ENCODE peak calls at places on chromosomes 12 and 14, in five cellular contexts. M, E, X, F and C are unnamed samples. For H3K27me3, the result is how much of the 10 kb centered on the place peaks cover.

GRCh38 chr12:2813573-2814185 is 1.2 kb downstream of the ITFG2 start:
- DNase-seq in F (peak), E (peak), M (peak), X (no peak), C (no peak)

GRCh38 chr12:120234643-120235368 is 30.7 kb downstream of the PXN start:
- DNase-seq in F (peak), M (peak), E (peak), X (peak), C (peak)

GRCh38 chr14:94173471-94173884 is 644 bp upstream of the PPP4R4 start:
- DNase-seq in X (no peak), F (no peak), M (peak), E (no peak), C (no peak)

GRCh38 chr12:64496839-64497400 is 45.0 kb downstream of the TBK1 start:
- DNase-seq in M (no peak), F (no peak), X (no peak), E (no peak), C (no peak)

GRCh38 chr12:106417926-106418910 is 60.7 kb downstream of the POLR3B start:
- DNase-seq in E (peak), F (peak), X (no peak), M (no peak), C (no peak)

GRCh38 chr14:46063872-46064271 is 587.7 kb downstream of the RPL10L start:
- DNase-seq in F (no peak), X (no peak), M (no peak), E (no peak), C (no peak)

GRCh38 chr12:47741340-47741703 is 16.0 kb upstream of the ENDOU start:
- DNase-seq in X (no peak), M (peak), E (peak), F (no peak), C (peak)

GRCh38 chr14:89921896-89922548 is 32.5 kb downstream of the EFCAB11 start:
- DNase-seq in F (peak), E (peak), X (no peak), M (no peak), C (no peak)

GRCh38 chr12:17381211-17381610 is 708.8 kb downstream of the RERGL start:
- DNase-seq in F (no peak), M (no peak), X (no peak), E (no peak), C (no peak)

GRCh38 chr14:44745371-44745770 is 216.4 kb downstream of the KLHL28 start:
- DNase-seq in E (no peak), X (no peak), F (no peak), M (no peak), C (no peak)

GRCh38 chr14:53921027-53921426 is 35.6 kb downstream of the BMP4 start:
- DNase-seq in M (no peak), F (no peak), E (no peak), X (no peak), C (no peak)

GRCh38 chr12:87085286-87085685 is 829.1 kb upstream of the MGAT4C start:
- DNase-seq in M (no peak), E (no peak), X (no peak), F (no peak), C (no peak)

GRCh38 chr14:50388256-50388931 is 8.3 kb downstream of the CDKL1 start:
- DNase-seq in M (peak), F (no peak), X (no peak), E (no peak), C (peak)

GRCh38 chr12:90974286-90974685 is 19.3 kb upstream of the CCER1 start:
- DNase-seq in F (peak), X (no peak), E (peak), M (no peak), C (no peak)

GRCh38 chr12:8018666-8019581 is 13.6 kb upstream of the FOXJ2 start:
- DNase-seq in M (no peak), X (no peak), E (no peak), F (no peak), C (no peak)

GRCh38 chr12:11437966-11438365 is 42.6 kb upstream of the PRB2 start:
- DNase-seq in F (no peak), X (no peak), M (no peak), E (no peak), C (no peak)

GRCh38 chr14:93033983-93034670 is 81.6 kb downstream of the ITPK1 start:
- DNase-seq in E (no peak), M (no peak), X (no peak), F (no peak), C (no peak)

GRCh38 chr12:124538194-124539082 is 29.0 kb downstream of the NCOR2 start:
- DNase-seq in F (no peak), X (no peak), E (no peak), M (no peak), C (no peak)

GRCh38 chr12:45231515-45232145 is 15.7 kb downstream of the ANO6 start:
- DNase-seq in E (peak), M (no peak), F (peak), X (no peak), C (no peak)

GRCh38 chr14:69818760-69819191 is 21.7 kb upstream of the SLC10A1 start:
- DNase-seq in F (peak), X (peak), M (peak), E (peak), C (no peak)

GRCh38 chr12:132596016-132596415 is 14.4 kb downstream of the LRCOL1 start:
- DNase-seq in F (peak), M (no peak), E (no peak), X (no peak), C (no peak)

GRCh38 chr12:10634427-10634826 is 21.0 kb upstream of the MAGOHB start:
- DNase-seq in X (no peak), M (no peak), E (peak), F (peak), C (no peak)

GRCh38 chr12:17192721-17193120 is 586.8 kb upstream of the LMO3 start:
- DNase-seq in F (no peak), E (no peak), M (no peak), X (no peak), C (no peak)

GRCh38 chr14:100669011-100669412 is 57.7 kb upstream of the DLK1 start:
- DNase-seq in M (no peak), E (no peak), X (no peak), F (no peak), C (no peak)
- H3K27me3 ChIP-seq in M (under half), E (under half), X (under half), F (under half), C (under half)

GRCh38 chr14:59131926-59132763 is 56.3 kb upstream of the DAAM1 start:
- DNase-seq in E (no peak), F (no peak), M (no peak), X (no peak), C (no peak)

GRCh38 chr14:59133709-59134108 is 54.8 kb upstream of the DAAM1 start:
- DNase-seq in X (no peak), M (no peak), E (no peak), F (no peak), C (no peak)

GRCh38 chr14:59134307-59134706 is 54.2 kb upstream of the DAAM1 start:
- DNase-seq in X (no peak), M (no peak), E (no peak), F (no peak), C (no peak)

GRCh38 chr14:59130472-59130871 is 58.0 kb upstream of the DAAM1 start:
- DNase-seq in E (no peak), X (no peak), M (no peak), F (no peak), C (no peak)

DNA sequence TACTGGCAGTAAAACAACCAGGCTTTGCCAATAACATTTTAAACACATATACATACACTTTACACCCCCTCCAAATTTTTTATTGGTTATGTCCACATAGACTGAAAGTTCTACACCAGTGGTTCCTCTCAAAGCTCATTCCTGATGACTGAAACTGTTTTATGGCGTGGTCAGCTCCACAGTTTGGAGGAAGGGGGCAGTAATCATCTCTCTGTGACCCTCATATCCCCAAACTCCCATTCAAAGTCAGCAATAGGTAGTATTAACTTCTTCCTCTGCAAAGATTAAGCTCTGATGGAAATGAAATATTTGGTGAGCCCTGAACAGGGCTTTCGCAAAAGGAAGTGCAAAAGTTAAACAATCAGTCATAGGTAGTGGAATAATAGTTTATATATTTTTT is 55.3 kb upstream of the DAAM1 start:
- DNase-seq in E (no peak), F (no peak), M (no peak), X (no peak), C (no peak)
- TF ChIP-seq CTCF in E (peak), F (peak), M (no peak), X (peak), C (no peak)

GRCh38 chr12:52680363-52680762 is at the start of gene KRT1:
- DNase-seq in F (no peak), X (no peak), E (no peak), M (no peak), C (no peak)
- H3K27me3 ChIP-seq in F (under half), X (under half), E (under half), M (under half), C (under half)

GRCh38 chr12:6057693-6058092 is 66.8 kb downstream of the VWF start:
- DNase-seq in M (no peak), F (no peak), X (no peak), E (no peak), C (no peak)

GRCh38 chr12:6061661-6062060 is 62.8 kb downstream of the VWF start:
- DNase-seq in E (no peak), X (no peak), M (no peak), F (no peak), C (no peak)

GRCh38 chr12:6059860-6060565 is 64.5 kb downstream of the VWF start:
- DNase-seq in M (no peak), E (no peak), X (no peak), F (no peak), C (no peak)

GRCh38 chr12:6058481-6059161 is 65.8 kb downstream of the VWF start:
- DNase-seq in E (no peak), M (no peak), F (no peak), X (no peak), C (no peak)

DNA sequence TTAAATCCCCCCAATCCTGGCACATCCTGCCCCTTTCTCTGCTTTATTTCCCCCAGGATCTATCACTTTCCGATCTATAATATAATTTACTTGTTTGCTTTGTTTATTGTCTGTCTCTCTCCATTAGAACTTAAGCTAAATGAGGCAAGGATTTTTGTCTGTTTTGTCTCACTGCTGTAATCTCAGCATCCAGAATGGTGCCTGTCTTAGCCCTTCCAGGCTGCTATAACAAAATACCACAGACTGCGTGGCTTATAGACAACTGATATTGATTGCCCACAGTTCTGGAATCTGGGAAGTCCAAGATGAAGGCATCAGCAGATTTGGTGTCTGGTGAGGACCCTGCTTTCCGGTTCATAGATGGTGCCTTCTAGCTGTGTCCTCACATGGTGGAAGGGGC is 65.2 kb downstream of the VWF start:
- DNase-seq in X (no peak), F (no peak), E (no peak), M (no peak), C (no peak)
- TF ChIP-seq CTCF in X (no peak), F (no peak), E (no peak), M (no peak), C (no peak)